ENCODE peak calls at places on chromosome 3, in eight cellular contexts. R is NCI-H1092 treated with DMSO at 0.1 percent for 48 hours, O is amygdala, C is WERI-Rb-1, G is HEK293T, W is nephron progenitor cell, P is AG09309, V is NCI-H226. K is an unnamed sample.

GRCh38 chr3:88203537-88204143 is 53.9 kb downstream of the C3orf38 start:
- DNase-seq in G (peak), R (peak), W (peak), P (peak), O (peak), V (peak), C (peak), K (peak)

GRCh38 chr3:122234117-122234516 is 50.6 kb downstream of the CASR start:
- DNase-seq in P (no peak), R (no peak), V (no peak), O (no peak), G (no peak), W (no peak), C (no peak), K (no peak)

GRCh38 chr3:44554626-44555592 is at the start of gene ZKSCAN7:
- DNase-seq in P (no peak), R (peak), W (peak), O (no peak), G (no peak), V (no peak), C (peak), K (peak)

GRCh38 chr3:45009868-45010267 is 16.2 kb upstream of the CLEC3B start:
- DNase-seq in V (no peak), O (no peak), C (no peak), R (no peak), P (no peak), W (no peak), G (no peak), K (no peak)

GRCh38 chr3:182438398-182438797 is 354.9 kb upstream of the ATP11B start:
- DNase-seq in G (no peak), R (peak), C (no peak), P (no peak), O (no peak), W (no peak), V (no peak), K (no peak)

GRCh38 chr3:112813723-112814171 is 32.9 kb downstream of the CD200R1L start:
- DNase-seq in P (peak), G (no peak), O (no peak), C (no peak), V (no peak), W (no peak), R (no peak), K (no peak)

GRCh38 chr3:73786346-73786807 is 161.6 kb upstream of the PDZRN3 start:
- DNase-seq in C (no peak), R (no peak), P (peak), W (no peak), G (no peak), O (no peak), V (peak), K (no peak)

GRCh38 chr3:138023754-138024153 is 13.8 kb downstream of the CLDN18 start:
- DNase-seq in C (no peak), O (no peak), V (no peak), W (no peak), P (no peak), R (no peak), G (no peak), K (no peak)

GRCh38 chr3:31439888-31440287 is 92.8 kb upstream of the STT3B start:
- DNase-seq in W (no peak), O (no peak), G (no peak), V (no peak), R (no peak), P (no peak), C (no peak), K (no peak)

GRCh38 chr3:9101286-9101685 is 138.0 kb upstream of the RAD18 start:
- DNase-seq in G (no peak), W (no peak), C (no peak), V (no peak), R (no peak), O (no peak), P (no peak), K (no peak)

GRCh38 chr3:134239538-134239937 is 11.1 kb downstream of the RYK start:
- DNase-seq in O (no peak), W (no peak), G (no peak), V (no peak), R (no peak), C (no peak), P (no peak), K (no peak)

K was measured in glutamatergic neuron.